ENCODE peak calls at places on chromosomes 16 and 17, in four cellular contexts. Q, P, G and O are unnamed samples.

GRCh38 chr17:57338257-57338919 is 82.1 kb downstream of the MSI2 start:
- DNase-seq in Q (no peak), P (no peak), G (peak), O (no peak)

GRCh38 chr16:4215106-4215505 is 26.8 kb downstream of the SRL start:
- DNase-seq in Q (no peak), P (no peak), G (no peak), O (no peak)

GRCh38 chr17:21467739-21468490 is 91.8 kb downstream of the KCNJ12 start:
- DNase-seq in G (no peak), Q (no peak), P (no peak), O (peak)

GRCh38 chr16:47599512-47599911 is 138.4 kb downstream of the PHKB start:
- DNase-seq in G (peak), Q (no peak), P (no peak), O (no peak)

GRCh38 chr17:47423406-47424295 is 99.9 kb downstream of the EFCAB13 start:
- DNase-seq in P (no peak), Q (no peak), G (peak), O (no peak)

GRCh38 chr17:37230633-37231032 is 145.2 kb upstream of the C17orf78 start:
- DNase-seq in Q (no peak), P (no peak), G (no peak), O (no peak)

GRCh38 chr17:57823469-57824401 is 26.1 kb downstream of the MRPS23 start:
- DNase-seq in G (no peak), P (no peak), Q (no peak), O (no peak)

GRCh38 chr17:29857823-29858222 is 72.2 kb downstream of the SSH2 start:
- DNase-seq in P (no peak), Q (no peak), G (no peak), O (no peak)

GRCh38 chr17:64255764-64256163 is 7.3 kb downstream of the TEX2 start:
- DNase-seq in P (no peak), Q (no peak), G (no peak), O (no peak)

DNA sequence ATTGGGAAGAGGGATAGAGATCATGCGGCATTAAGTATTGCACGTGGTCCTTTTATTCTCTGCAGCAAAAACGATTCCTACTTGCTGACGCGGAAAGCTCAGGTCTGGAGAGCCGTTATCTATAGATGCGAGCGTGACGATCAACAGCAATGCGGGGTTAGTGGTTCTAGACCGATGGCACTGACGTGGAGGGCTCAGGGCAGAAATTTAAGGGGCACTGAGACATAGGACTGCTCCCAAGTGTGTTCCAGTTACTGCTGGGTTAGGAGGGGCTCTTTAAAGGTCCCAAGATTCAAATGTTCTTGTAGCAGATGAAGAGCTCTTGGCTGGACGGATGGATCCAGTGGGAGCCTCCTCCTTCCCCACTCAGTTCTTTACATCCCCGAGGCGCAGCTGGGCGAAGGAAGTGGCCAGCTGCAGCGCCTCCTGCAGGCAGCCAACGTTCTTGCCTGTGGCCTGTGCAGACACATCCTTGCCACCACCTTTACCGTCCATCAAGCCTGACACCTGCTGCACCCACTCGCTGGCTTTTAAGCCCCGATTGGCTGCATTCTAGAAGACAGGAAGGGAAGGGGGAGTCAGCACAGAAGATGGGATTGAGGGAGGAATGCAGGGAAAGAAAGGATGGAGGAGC is 732 bp upstream of the EXOSC6 start:
- DNase-seq in P (no peak), G (no peak), Q (no peak), O (peak)
- TF ChIP-seq CTCF in P (peak), G (peak), Q (no peak), O (peak)

DNA sequence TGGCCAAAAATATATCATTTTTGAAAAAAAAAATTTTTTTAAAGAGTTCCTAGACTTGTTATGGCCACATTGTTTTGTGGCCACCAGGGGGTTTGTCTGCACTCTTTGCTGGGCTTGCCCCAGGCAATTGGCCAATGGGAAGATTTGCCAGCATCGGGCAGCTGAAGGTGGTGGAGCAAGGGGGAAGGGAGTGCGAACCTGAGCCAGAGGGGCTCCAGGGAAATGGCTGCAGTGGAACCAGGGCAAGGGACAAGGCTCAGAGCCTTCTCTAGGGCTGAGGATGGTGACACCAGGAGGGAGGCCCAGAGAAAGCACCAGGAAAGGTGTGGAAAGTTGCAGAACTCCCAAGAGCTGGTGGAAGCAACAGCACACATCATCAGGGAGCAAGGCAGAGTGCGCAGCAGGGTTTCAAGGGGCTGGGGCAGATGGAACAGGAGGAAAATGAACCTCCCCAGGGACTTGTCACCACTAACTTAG is 15.5 kb upstream of the CMIP start:
- DNase-seq in Q (no peak), G (no peak), P (no peak), O (no peak)
- TF ChIP-seq CTCF in Q (no peak), G (peak), P (peak), O (peak)

GRCh38 chr16:78990309-78990701 is 610.2 kb downstream of the MAF start:
- DNase-seq in G (no peak), Q (no peak), P (no peak), O (no peak)

GRCh38 chr16:78985736-78986605 is 614.6 kb downstream of the MAF start:
- DNase-seq in Q (no peak), P (no peak), G (no peak), O (no peak)

GRCh38 chr16:78987676-78988075 is 612.9 kb downstream of the MAF start:
- DNase-seq in Q (no peak), G (no peak), P (no peak), O (no peak)

GRCh38 chr16:78984887-78985464 is 615.6 kb downstream of the MAF start:
- DNase-seq in P (no peak), G (no peak), Q (no peak), O (no peak)

DNA sequence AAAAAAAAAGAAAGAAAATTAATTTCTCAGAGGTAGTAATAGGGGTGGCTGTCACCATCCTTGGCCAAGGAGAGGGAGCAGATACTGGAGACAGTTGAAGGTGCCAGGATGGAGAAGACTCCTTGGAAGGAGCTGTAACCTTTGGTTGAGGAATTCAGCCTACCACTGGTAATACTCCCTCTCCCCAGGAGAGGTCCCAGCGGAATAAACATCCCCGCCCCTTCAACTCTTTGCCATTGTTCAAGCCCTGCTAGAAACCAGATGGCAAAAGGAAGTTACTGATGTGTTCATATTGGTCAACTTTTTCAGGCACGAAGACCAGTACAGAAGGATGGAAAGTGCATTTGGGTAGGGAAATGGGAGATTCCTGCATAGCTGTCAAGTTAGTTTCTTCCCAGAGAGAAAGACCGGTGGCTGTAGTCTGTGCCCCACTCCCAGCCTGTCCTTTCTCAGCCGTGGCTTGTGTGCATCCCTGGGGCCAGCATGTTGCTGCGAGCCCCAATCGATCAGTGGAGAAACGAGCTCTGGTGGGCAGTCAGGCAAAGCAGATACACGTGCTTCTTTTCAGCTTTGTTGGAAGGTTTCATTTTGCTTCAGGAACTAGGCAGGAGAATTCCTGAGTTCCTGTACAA is 612.1 kb downstream of the MAF start:
- DNase-seq in G (no peak), P (no peak), Q (no peak), O (no peak)
- TF ChIP-seq CTCF in G (no peak), P (no peak), Q (no peak), O (no peak)

DNA sequence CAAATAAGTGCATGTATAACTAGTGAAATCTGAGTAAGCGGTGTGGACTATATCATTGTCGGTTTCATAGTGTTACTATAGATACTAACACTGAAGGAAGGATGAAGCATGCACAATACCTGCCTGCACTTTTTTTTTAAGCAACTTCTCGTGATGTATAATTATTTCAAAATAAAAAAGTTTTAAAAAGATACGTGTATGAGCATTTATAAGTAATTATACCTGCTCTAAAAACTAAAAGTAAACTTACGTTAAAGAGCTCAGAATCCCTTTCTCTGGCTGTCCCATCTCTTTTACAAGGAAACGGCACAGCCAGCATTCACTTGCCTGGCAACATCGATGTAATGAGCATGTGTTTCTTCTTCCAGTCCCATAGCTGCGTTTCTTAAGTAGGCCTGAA is 31.3 kb upstream of the ARL6IP1 start:
- DNase-seq in G (no peak), Q (no peak), P (no peak), O (no peak)
- TF ChIP-seq CTCF in G (no peak), Q (no peak), P (no peak), O (no peak)

DNA sequence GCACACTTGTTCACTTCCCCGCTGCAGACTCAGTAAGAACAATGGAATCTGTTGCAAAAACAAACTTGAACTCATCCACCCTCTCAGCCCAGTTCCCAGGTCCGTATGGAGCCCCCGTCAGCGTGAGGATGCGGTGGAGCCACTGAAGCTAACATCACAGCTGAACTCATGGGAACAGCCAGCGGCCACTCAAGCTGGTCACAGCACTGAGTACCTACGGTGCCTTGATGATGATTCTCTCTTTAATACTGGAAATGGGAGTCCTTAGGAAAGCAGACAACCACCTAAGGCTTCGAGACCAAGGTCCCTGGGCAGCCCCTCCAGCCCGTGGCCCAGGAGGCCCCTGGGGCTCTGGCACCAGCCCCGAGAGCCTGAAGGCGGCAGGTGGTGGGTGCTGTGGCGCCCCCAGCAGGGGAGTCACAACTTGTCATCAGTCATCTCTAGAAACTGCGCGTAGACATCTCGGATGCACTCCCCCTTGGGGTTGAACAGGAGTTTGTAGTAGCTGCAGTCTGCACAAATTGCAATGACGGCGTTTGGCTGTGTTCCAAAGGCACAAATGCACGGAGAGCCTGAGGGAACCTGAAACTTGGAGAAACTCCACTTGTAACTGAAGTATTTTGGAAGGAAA is 31.0 kb upstream of the RHOT1 start:
- DNase-seq in G (no peak), P (peak), Q (peak), O (peak)
- TF ChIP-seq CTCF in G (peak), P (peak), Q (no peak), O (peak)

GRCh38 chr16:9900576-9900975 is 281.7 kb downstream of the GRIN2A start:
- DNase-seq in P (no peak), G (no peak), Q (no peak), O (no peak)
- TF ChIP-seq CTCF in P (no peak), G (no peak), Q (no peak), O (no peak)

GRCh38 chr16:85284138-85284897 is 172.0 kb upstream of the CIBAR2 start:
- DNase-seq in G (no peak), Q (no peak), P (no peak), O (no peak)
- TF ChIP-seq CTCF in G (no peak), Q (no peak), P (no peak), O (no peak)